ENCODE peak calls at places on chromosomes 5 and 9, in six cellular contexts. Y is NB4, Q is tibial artery, B is H1, O is AG04450, H is left ventricle myocardium inferior. M is an unnamed sample.

GRCh38 chr9:34010979-34011378 is 37.7 kb downstream of the UBAP2 start:
- DNase-seq in Y (peak; percentile 54), Q (no peak), B (no peak), O (no peak), H (no peak), M (peak; percentile 19)

GRCh38 chr5:99020698-99021048 is 91.9 kb upstream of the CHD1 start:
- DNase-seq in Y (no peak), Q (no peak), B (no peak), O (no peak), H (no peak), M (no peak)

GRCh38 chr9:114779352-114779845 is 26.4 kb downstream of the TNFSF15 start:
- DNase-seq in Y (no peak), Q (peak; percentile 86), B (no peak), O (no peak), H (no peak), M (peak; percentile 59)

GRCh38 chr5:171810217-171810616 is 24.6 kb downstream of the SMIM23 start:
- DNase-seq in Y (no peak), Q (no peak), B (no peak), O (no peak), H (no peak), M (peak; percentile 7)

GRCh38 chr5:116454417-116454927 is 120.2 kb downstream of the SEMA6A start:
- DNase-seq in Y (peak; percentile 59), Q (no peak), B (no peak), O (peak; percentile 78), H (no peak), M (peak; percentile 81)

GRCh38 chr9:126939821-126940221 is 25.2 kb downstream of the RALGPS1 start:
- DNase-seq in Y (no peak), Q (no peak), B (no peak), O (no peak), H (no peak), M (no peak)

GRCh38 chr5:64301566-64301965 is 135.9 kb downstream of the RNF180 start:
- DNase-seq in Y (no peak), Q (no peak), B (no peak), O (no peak), H (no peak), M (peak; percentile 3)

GRCh38 chr5:32504923-32505596 is 60.5 kb upstream of the ZFR start:
- DNase-seq in Y (peak; percentile 70), Q (peak; percentile 70), B (no peak), O (peak; percentile 95), H (peak; percentile 70), M (peak; percentile 93)

GRCh38 chr9:76004526-76004925 is 114.1 kb downstream of the PCSK5 start:
- DNase-seq in Y (no peak), Q (no peak), B (no peak), O (no peak), H (no peak), M (no peak)

GRCh38 chr5:104247260-104247659 is 684.7 kb upstream of the NUDT12 start:
- DNase-seq in Y (no peak), Q (no peak), B (no peak), O (no peak), H (no peak), M (no peak)

GRCh38 chr9:81601639-81602623 is 87.4 kb downstream of the TLE1 start:
- DNase-seq in Y (no peak), Q (no peak), B (no peak), O (no peak), H (no peak), M (peak; percentile 63)

GRCh38 chr9:21812945-21813568 is 10.6 kb downstream of the MTAP start:
- DNase-seq in Y (no peak), Q (peak; percentile 79), B (no peak), O (no peak), H (peak; percentile 62), M (peak; percentile 86)

GRCh38 chr5:174707671-174708070 is 16.7 kb upstream of the MSX2 start:
- DNase-seq in Y (no peak), Q (no peak), B (no peak), O (no peak), H (no peak), M (no peak)

GRCh38 chr9:14910178-14910805 is at the start of gene FREM1:
- DNase-seq in Y (no peak), Q (peak; percentile 68), B (no peak), O (no peak), H (peak; percentile 48), M (peak; percentile 1)

GRCh38 chr5:95410269-95410668 is 19.1 kb downstream of the FAM81B start:
- DNase-seq in Y (no peak), Q (no peak), B (no peak), O (no peak), H (no peak), M (no peak)

GRCh38 chr9:93601666-93602065 is 25.3 kb downstream of the PHF2 start:
- DNase-seq in Y (no peak), Q (peak; percentile 28), B (no peak), O (no peak), H (no peak), M (no peak)

GRCh38 chr5:61177716-61178115 is 15.4 kb upstream of the SMIM15 start:
- DNase-seq in Y (no peak), Q (no peak), B (no peak), O (no peak), H (no peak), M (no peak)

GRCh38 chr5:50553560-50553984 is 112.5 kb upstream of the EMB start:
- DNase-seq in Y (peak; percentile 39), Q (no peak), B (no peak), O (no peak), H (no peak), M (no peak)

GRCh38 chr5:143261748-143262392 is 141.6 kb downstream of the NR3C1 start:
- DNase-seq in Y (peak; percentile 12), Q (no peak), B (no peak), O (no peak), H (no peak), M (peak; percentile 82)

DNA sequence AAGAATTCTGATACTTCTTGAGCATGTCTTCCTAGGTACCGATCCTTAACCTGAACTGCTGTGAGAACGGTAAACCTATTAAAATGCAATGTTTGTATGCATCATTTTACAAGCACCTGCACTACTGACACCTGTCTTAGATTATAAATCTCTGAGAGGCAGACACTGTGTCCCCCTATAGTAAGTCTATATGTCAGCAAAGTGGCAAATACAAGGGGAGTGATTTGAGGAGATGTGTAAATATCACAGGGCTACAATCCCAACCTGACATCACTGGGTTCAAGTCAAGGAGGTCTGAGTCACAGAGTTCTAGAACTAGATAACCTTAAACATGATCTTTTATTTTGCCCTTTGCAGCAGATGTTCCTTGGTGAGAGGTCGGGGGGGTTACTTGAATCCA is 64.1 kb downstream of the ANKH start:
- DNase-seq in Y (no peak), Q (no peak), B (no peak), O (no peak), H (no peak), M (no peak)
- H3K4me3 ChIP-seq in Y (no peak overlapping the region), Q (no peak overlapping the region), B (no peak overlapping the region), O (no peak overlapping the region), H (no peak overlapping the region), M (no peak overlapping the region)

GRCh38 chr5:170389250-170389902 is at the start of gene KCNMB1:
- DNase-seq in Y (peak; percentile 37), Q (peak; percentile 89), B (no peak), O (no peak), H (no peak), M (no peak)

GRCh38 chr5:170390472-170390871 is 1.3 kb upstream of the KCNMB1 start:
- DNase-seq in Y (no peak), Q (no peak), B (no peak), O (no peak), H (no peak), M (no peak)

GRCh38 chr5:170388240-170388639 is 927 bp downstream of the KCNMB1 start:
- DNase-seq in Y (no peak), Q (no peak), B (no peak), O (no peak), H (no peak), M (no peak)

GRCh38 chr5:170387775-170388174 is 1.4 kb downstream of the KCNMB1 start:
- DNase-seq in Y (no peak), Q (no peak), B (no peak), O (no peak), H (no peak), M (no peak)

GRCh38 chr5:170388818-170389217 is 349 bp downstream of the KCNMB1 start:
- DNase-seq in Y (no peak), Q (no peak), B (no peak), O (no peak), H (no peak), M (no peak)
- H3K4me3 ChIP-seq in Y (no peak overlapping the region), Q (peak overlapping the region; percentile 64), B (no peak overlapping the region), O (no peak overlapping the region), H (peak overlapping the region; percentile 49), M (no peak overlapping the region)

GRCh38 chr5:141319202-141319601 is 1.4 kb downstream of the TAF7 start:
- DNase-seq in Y (no peak), Q (no peak), B (no peak), O (no peak), H (no peak), M (no peak)
- H3K4me3 ChIP-seq in Y (peak overlapping the region; percentile 91), Q (no peak overlapping the region), B (peak overlapping the region; percentile 94), O (no peak overlapping the region), H (peak overlapping the region; percentile 74), M (peak overlapping the region; percentile 94)

DNA sequence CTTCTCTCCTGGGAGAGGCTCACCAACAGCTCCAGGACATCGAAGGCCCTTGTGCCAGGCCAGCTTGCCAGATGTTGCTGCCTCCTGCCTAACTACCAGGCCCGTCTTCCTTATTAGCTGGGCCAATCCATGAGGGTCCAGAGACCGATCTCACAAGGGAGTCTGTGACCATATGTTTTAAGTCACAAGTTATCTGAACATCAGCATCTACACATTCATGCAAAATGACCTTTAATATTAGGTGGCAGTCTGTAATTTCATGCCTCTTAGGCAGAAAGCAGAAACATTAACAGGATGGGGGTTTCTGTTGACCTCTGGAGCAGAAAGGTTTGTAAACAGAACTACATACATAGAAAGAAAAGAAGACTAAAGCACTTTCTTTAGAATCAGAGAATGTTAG is 75.1 kb upstream of the SLC25A51 start:
- DNase-seq in Y (no peak), Q (no peak), B (no peak), O (no peak), H (no peak), M (no peak)
- H3K4me3 ChIP-seq in Y (no peak overlapping the region), Q (no peak overlapping the region), B (no peak overlapping the region), O (no peak overlapping the region), H (no peak overlapping the region), M (no peak overlapping the region)

DNA sequence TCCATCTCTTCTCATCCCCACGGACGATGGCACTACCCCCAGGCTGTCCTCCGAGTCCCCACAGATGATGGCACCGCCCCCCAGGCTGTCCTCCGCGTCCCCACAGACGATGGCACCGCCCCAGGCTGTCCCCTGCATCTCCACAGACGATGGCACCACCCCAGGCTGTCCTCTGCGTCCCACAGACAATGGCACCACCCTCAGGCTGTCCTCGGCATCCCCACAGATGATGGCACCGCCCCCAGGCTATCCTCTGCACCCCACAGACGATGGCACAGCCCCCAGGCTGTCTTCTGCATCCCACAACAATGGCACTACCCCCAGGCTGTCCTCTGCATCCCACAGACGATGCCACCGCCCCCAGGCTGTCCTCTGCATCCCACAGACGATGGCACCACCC is 57.4 kb upstream of the PTCH1 start:
- DNase-seq in Y (peak; percentile 44), Q (no peak), B (no peak), O (no peak), H (no peak), M (no peak)
- H3K4me3 ChIP-seq in Y (no peak overlapping the region), Q (no peak overlapping the region), B (no peak overlapping the region), O (no peak overlapping the region), H (no peak overlapping the region), M (no peak overlapping the region)

GRCh38 chr9:86585422-86586143 is 231.4 kb upstream of the TUT7 start:
- DNase-seq in Y (no peak), Q (no peak), B (no peak), O (no peak), H (no peak), M (peak; percentile 18)
- H3K4me3 ChIP-seq in Y (no peak overlapping the region), Q (peak overlapping the region; percentile 20), B (no peak overlapping the region), O (peak overlapping the region; percentile 45), H (peak overlapping the region; percentile 43), M (peak overlapping the region; percentile 37)

M was measured in fibroblast of pulmonary artery.